ENCODE peak calls at places on chromosomes 6 and 20, in nine cellular contexts. A is spleen, E is upper lobe of left lung, V is breast epithelium, M is HCT116, K is HepG2, G is GM12878, F is SK-N-SH, I is HL-60. H is an unnamed sample.

GRCh38 chr6:43932259-43932900 is 162.4 kb downstream of the VEGFA start:
- DNase-seq in F (peak), M (no peak), I (no peak), K (no peak), E (no peak), A (peak), V (no peak), G (no peak), H (no peak)

GRCh38 chr6:87682310-87682709 is 19.7 kb downstream of the AKIRIN2 start:
- DNase-seq in G (no peak), K (no peak), I (no peak), F (peak), V (no peak), A (no peak), E (no peak), M (no peak), H (no peak)

GRCh38 chr6:119076966-119077642 is 1.4 kb downstream of the FAM184A start:
- DNase-seq in E (no peak), I (no peak), M (no peak), K (no peak), G (no peak), A (no peak), V (no peak), F (no peak), H (no peak)

GRCh38 chr6:65935412-65935811 is 228.4 kb upstream of the EYS start:
- DNase-seq in M (no peak), A (no peak), V (no peak), I (no peak), G (no peak), E (no peak), F (no peak), K (no peak), H (no peak)

GRCh38 chr6:161658216-161658615 is 384.4 kb upstream of the AGPAT4 start:
- DNase-seq in G (no peak), I (no peak), M (no peak), E (no peak), V (no peak), K (no peak), F (no peak), A (no peak), H (no peak)

GRCh38 chr6:12865117-12865516 is 148.6 kb downstream of the PHACTR1 start:
- DNase-seq in A (no peak), I (no peak), E (no peak), F (no peak), K (no peak), G (no peak), V (no peak), M (no peak), H (no peak)

GRCh38 chr6:36977470-36977941 is 8.5 kb downstream of the MTCH1 start:
- DNase-seq in K (no peak), M (no peak), V (no peak), F (no peak), I (no peak), G (no peak), E (peak), A (peak), H (no peak)

GRCh38 chr6:124947821-124948451 is 14.3 kb upstream of the RNF217 start:
- DNase-seq in F (no peak), E (no peak), G (no peak), K (no peak), M (no peak), V (no peak), I (no peak), A (no peak), H (no peak)

GRCh38 chr20:40812415-40813212 is 123.6 kb upstream of the MAFB start:
- DNase-seq in V (no peak), G (no peak), M (no peak), E (peak), A (no peak), K (no peak), F (no peak), I (no peak), H (no peak)

GRCh38 chr6:53151676-53152075 is 3.0 kb upstream of the GCM1 start:
- DNase-seq in G (no peak), A (no peak), V (no peak), M (peak), I (no peak), F (no peak), E (no peak), K (peak), H (no peak)

GRCh38 chr6:43831211-43831610 is 61.2 kb downstream of the VEGFA start:
- DNase-seq in F (no peak), K (no peak), M (no peak), E (no peak), V (no peak), I (no peak), G (no peak), A (no peak), H (no peak)

GRCh38 chr6:135411339-135411738 is 86.2 kb downstream of the AHI1 start:
- DNase-seq in F (no peak), E (no peak), V (no peak), K (peak), G (no peak), A (no peak), I (no peak), M (no peak), H (no peak)

GRCh38 chr6:138987299-138987642 is 782 bp downstream of the REPS1 start:
- DNase-seq in E (no peak), A (peak), M (no peak), V (no peak), F (no peak), G (no peak), I (no peak), K (no peak), H (no peak)

GRCh38 chr20:41308726-41309413 is 8.7 kb downstream of the ZHX3 start:
- DNase-seq in K (no peak), M (no peak), V (no peak), G (no peak), F (no peak), A (no peak), E (no peak), I (no peak), H (no peak)

GRCh38 chr20:3315110-3315509 is 76.1 kb upstream of the SLC4A11 start:
- DNase-seq in I (no peak), G (no peak), V (peak), K (no peak), A (no peak), F (no peak), E (no peak), M (no peak), H (no peak)

GRCh38 chr6:70398783-70399730 is 14.3 kb upstream of the FAM135A start:
- DNase-seq in V (no peak), G (no peak), F (no peak), K (peak), E (no peak), A (no peak), I (no peak), M (peak), H (no peak)

GRCh38 chr20:15814360-15814759 is 758.9 kb downstream of the KIF16B start:
- DNase-seq in K (no peak), V (no peak), G (no peak), I (no peak), M (no peak), F (no peak), A (no peak), E (no peak), H (no peak)

GRCh38 chr20:45372646-45373352 is 5.3 kb downstream of the TP53TG5 start:
- DNase-seq in E (peak), G (no peak), V (no peak), F (no peak), M (no peak), I (no peak), A (peak), K (no peak), H (no peak)

GRCh38 chr6:6225885-6226284 is 94.6 kb downstream of the F13A1 start:
- DNase-seq in E (no peak), I (no peak), G (no peak), K (no peak), F (no peak), M (no peak), V (no peak), A (no peak), H (no peak)

GRCh38 chr20:51688600-51688999 is 79.6 kb downstream of the ATP9A start:
- DNase-seq in E (no peak), M (no peak), A (peak), V (no peak), K (no peak), G (no peak), F (peak), I (no peak), H (no peak)

GRCh38 chr6:62288562-62288961 is 2.5 kb upstream of the KHDRBS2 start:
- DNase-seq in F (no peak), G (no peak), V (no peak), E (no peak), K (no peak), A (no peak), I (no peak), M (no peak), H (no peak)

GRCh38 chr20:62581308-62581707 is 61.0 kb upstream of the SLCO4A1 start:
- DNase-seq in G (no peak), M (no peak), A (no peak), I (no peak), F (no peak), K (no peak), V (no peak), E (peak), H (no peak)

GRCh38 chr6:100001915-100002388 is 7.9 kb upstream of the MCHR2 start:
- DNase-seq in I (peak), V (no peak), K (peak), A (no peak), M (peak), G (no peak), E (no peak), F (peak), H (peak)

GRCh38 chr20:17833036-17833674 is 133.4 kb downstream of the BANF2 start:
- DNase-seq in E (no peak), K (no peak), F (no peak), V (no peak), I (no peak), A (no peak), M (no peak), G (no peak), H (no peak)

GRCh38 chr6:108779521-108779920 is 68.7 kb upstream of the ARMC2 start:
- DNase-seq in E (no peak), I (no peak), G (no peak), A (no peak), K (no peak), M (no peak), V (no peak), F (no peak), H (no peak)

GRCh38 chr6:33824461-33825154 is 20.8 kb upstream of the MLN start:
- DNase-seq in V (no peak), K (no peak), F (no peak), E (no peak), G (no peak), A (no peak), I (no peak), M (peak), H (no peak)

GRCh38 chr6:29797120-29797519 is 30.5 kb upstream of the HLA-G start:
- DNase-seq in F (no peak), V (no peak), K (no peak), A (no peak), M (no peak), E (no peak), I (no peak), G (no peak), H (peak)

GRCh38 chr20:19265646-19266374 is 53.4 kb downstream of the SLC24A3 start:
- DNase-seq in V (no peak), A (no peak), I (no peak), E (no peak), G (no peak), M (no peak), F (peak), K (peak), H (no peak)

GRCh38 chr6:79798841-79799240 is 148.5 kb downstream of the ELOVL4 start:
- DNase-seq in F (no peak), G (no peak), V (no peak), E (no peak), I (no peak), K (no peak), A (no peak), M (no peak), H (no peak)

GRCh38 chr6:79801362-79801761 is 146.0 kb downstream of the ELOVL4 start:
- DNase-seq in A (no peak), K (no peak), I (peak), G (no peak), M (no peak), V (no peak), E (no peak), F (no peak), H (no peak)

GRCh38 chr6:79796197-79796596 is 151.2 kb downstream of the ELOVL4 start:
- DNase-seq in F (no peak), M (no peak), I (no peak), E (no peak), K (no peak), V (no peak), G (no peak), A (no peak), H (no peak)

GRCh38 chr6:79797912-79798311 is 149.4 kb downstream of the ELOVL4 start:
- DNase-seq in I (no peak), V (no peak), F (no peak), E (no peak), A (no peak), G (no peak), M (no peak), K (no peak), H (no peak)

DNA sequence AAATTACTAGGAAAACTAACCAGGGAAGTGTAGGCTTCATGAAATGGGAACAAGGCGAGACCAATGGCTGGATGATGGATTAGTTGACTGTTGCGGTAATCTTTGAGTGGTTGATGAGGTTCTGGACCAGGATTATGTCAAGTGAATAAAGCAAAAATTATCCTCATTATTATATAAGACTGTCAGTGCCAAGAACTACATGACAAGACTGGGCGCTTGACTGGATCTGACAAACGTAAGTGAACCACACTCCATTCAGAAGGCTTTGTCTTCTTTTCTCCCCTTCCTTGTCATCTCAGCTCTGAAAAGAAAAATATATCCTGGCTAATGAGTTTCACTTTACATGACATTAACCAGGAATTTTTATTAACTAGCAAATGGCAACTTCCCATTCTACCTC is 150.2 kb downstream of the ELOVL4 start:
- DNase-seq in G (no peak), F (no peak), V (no peak), K (no peak), A (no peak), I (no peak), M (no peak), E (no peak), H (no peak)
- TF ChIP-seq POLR2AphosphoS5 in G (no peak), F (no peak), V (no peak), K (no peak), A (no peak), I (no peak), M (no peak), E (no peak), H (no peak)

GRCh38 chr20:48759631-48760245 is 68.1 kb downstream of the PREX1 start:
- DNase-seq in G (no peak), F (no peak), M (no peak), I (no peak), E (no peak), A (peak), V (no peak), K (no peak), H (no peak)
- H3K4me3 ChIP-seq in G (no peak), F (no peak), M (no peak), I (no peak), E (no peak), A (no peak), V (no peak), K (no peak), H (no peak)

GRCh38 chr20:61487346-61488022 is 235.4 kb downstream of the CDH4 start:
- DNase-seq in K (no peak), V (no peak), F (no peak), A (no peak), M (no peak), I (no peak), G (no peak), E (no peak), H (no peak)
- TF ChIP-seq POLR2AphosphoS5 in K (no peak), V (no peak), F (no peak), A (no peak), M (no peak), I (no peak), G (no peak), E (no peak), H (no peak)

GRCh38 chr20:37915800-37916570 is 13.1 kb downstream of the VSTM2L start:
- DNase-seq in V (no peak), A (no peak), M (no peak), G (no peak), I (no peak), E (no peak), F (peak), K (peak), H (no peak)
- H3K4me3 ChIP-seq in V (no peak), A (no peak), M (no peak), G (no peak), I (no peak), E (no peak), F (no peak), K (peak), H (peak)